ENCODE peak calls at places on chromosomes 5 and 9, in eight cellular contexts. V, K, S, R, E, I, T and D are unnamed samples.

GRCh38 chr9:2837915-2838314 is 6.0 kb downstream of the PUM3 start:
- DNase-seq in V (no peak), K (no peak), S (no peak), R (no peak), E (no peak), I (no peak), T (no peak), D (no peak)

GRCh38 chr9:120625222-120625621 is 45.3 kb upstream of the CDK5RAP2 start:
- DNase-seq in V (no peak), K (no peak), S (no peak), R (no peak), E (no peak), I (no peak), T (no peak), D (no peak)

GRCh38 chr5:141716009-141716408 is 34.0 kb upstream of the ARAP3 start:
- DNase-seq in V (no peak), K (peak), S (no peak), R (peak), E (no peak), I (no peak), T (no peak), D (no peak)

GRCh38 chr5:55231476-55232193 is 1.8 kb downstream of the CCNO start:
- DNase-seq in V (no peak), K (no peak), S (no peak), R (no peak), E (peak), I (no peak), T (no peak), D (no peak)

GRCh38 chr9:6247266-6247665 is 31.7 kb downstream of the IL33 start:
- DNase-seq in V (no peak), K (peak), S (no peak), R (peak), E (no peak), I (no peak), T (no peak), D (no peak)

GRCh38 chr9:131418143-131419028 is 24.5 kb downstream of the PRRC2B start:
- DNase-seq in V (peak), K (no peak), S (no peak), R (no peak), E (no peak), I (no peak), T (no peak), D (no peak)

GRCh38 chr5:157750320-157750719 is 6.8 kb downstream of the LSM11 start:
- DNase-seq in V (no peak), K (peak), S (no peak), R (peak), E (no peak), I (no peak), T (no peak), D (no peak)

GRCh38 chr5:32805966-32806626 is 95.0 kb downstream of the NPR3 start:
- DNase-seq in V (no peak), K (peak), S (no peak), R (peak), E (no peak), I (no peak), T (no peak), D (no peak)

GRCh38 chr5:72441094-72441723 is 66.0 kb downstream of the ZNF366 start:
- DNase-seq in V (no peak), K (no peak), S (no peak), R (no peak), E (no peak), I (no peak), T (no peak), D (no peak)

GRCh38 chr9:131282688-131283422 is 6.5 kb upstream of the FAM78A start:
- DNase-seq in V (peak), K (no peak), S (no peak), R (no peak), E (no peak), I (no peak), T (no peak), D (no peak)

GRCh38 chr5:95261369-95262175 is 23.3 kb downstream of the MCTP1 start:
- DNase-seq in V (no peak), K (peak), S (no peak), R (peak), E (no peak), I (no peak), T (no peak), D (no peak)

GRCh38 chr5:107104774-107105050 is 566.0 kb downstream of the EFNA5 start:
- DNase-seq in V (peak), K (peak), S (no peak), R (no peak), E (no peak), I (no peak), T (no peak), D (no peak)

GRCh38 chr5:31066655-31067328 is 126.7 kb upstream of the CDH6 start:
- DNase-seq in V (no peak), K (no peak), S (no peak), R (no peak), E (no peak), I (no peak), T (no peak), D (no peak)

GRCh38 chr5:98530224-98530623 is 243.2 kb upstream of the RGMB start:
- DNase-seq in V (no peak), K (no peak), S (no peak), R (no peak), E (no peak), I (no peak), T (no peak), D (no peak)

GRCh38 chr5:107468286-107468685 is 202.5 kb downstream of the EFNA5 start:
- DNase-seq in V (no peak), K (no peak), S (no peak), R (no peak), E (no peak), I (no peak), T (no peak), D (no peak)

GRCh38 chr9:93958121-93958874 is 3.1 kb upstream of the BARX1 start:
- DNase-seq in V (no peak), K (no peak), S (no peak), R (no peak), E (no peak), I (no peak), T (no peak), D (no peak)

GRCh38 chr5:97102010-97102470 is 40.4 kb downstream of the LIX1 start:
- DNase-seq in V (no peak), K (no peak), S (no peak), R (no peak), E (no peak), I (no peak), T (no peak), D (no peak)

GRCh38 chr9:137682431-137682991 is 63.7 kb downstream of the EHMT1 start:
- DNase-seq in V (no peak), K (no peak), S (peak), R (no peak), E (no peak), I (no peak), T (no peak), D (no peak)

GRCh38 chr9:121495976-121496375 is 3.7 kb downstream of the GGTA1 start:
- DNase-seq in V (no peak), K (no peak), S (no peak), R (no peak), E (no peak), I (no peak), T (no peak), D (no peak)

GRCh38 chr5:74767579-74767913 is 497 bp downstream of the NSA2 start:
- DNase-seq in V (no peak), K (peak), S (no peak), R (peak), E (no peak), I (no peak), T (no peak), D (no peak)

GRCh38 chr5:68872088-68872842 is 221.5 kb upstream of the SLC30A5 start:
- DNase-seq in V (no peak), K (no peak), S (no peak), R (no peak), E (no peak), I (no peak), T (no peak), D (no peak)

GRCh38 chr5:130323804-130324454 is 419.7 kb downstream of the CHSY3 start:
- DNase-seq in V (no peak), K (peak), S (no peak), R (peak), E (no peak), I (no peak), T (no peak), D (no peak)

GRCh38 chr9:72459308-72459707 is 62.1 kb upstream of the TMC1 start:
- DNase-seq in V (no peak), K (no peak), S (no peak), R (no peak), E (no peak), I (no peak), T (no peak), D (no peak)

GRCh38 chr5:181059297-181060230 is 19.5 kb downstream of the BTNL9 start:
- DNase-seq in V (no peak), K (no peak), S (no peak), R (no peak), E (no peak), I (no peak), T (no peak), D (no peak)

GRCh38 chr5:137629646-137630045 is 106.2 kb downstream of the KLHL3 start:
- DNase-seq in V (no peak), K (peak), S (no peak), R (peak), E (no peak), I (no peak), T (no peak), D (no peak)

GRCh38 chr5:10533218-10533617 is 30.7 kb upstream of the ANKRD33B start:
- DNase-seq in V (no peak), K (no peak), S (no peak), R (no peak), E (peak), I (no peak), T (no peak), D (no peak)

GRCh38 chr5:114450516-114450909 is 88.6 kb downstream of the KCNN2 start:
- DNase-seq in V (no peak), K (peak), S (no peak), R (no peak), E (no peak), I (no peak), T (no peak), D (no peak)

GRCh38 chr5:82799346-82800077 is 277.7 kb downstream of the TMEM167A start:
- DNase-seq in V (no peak), K (no peak), S (no peak), R (no peak), E (no peak), I (no peak), T (no peak), D (no peak)

GRCh38 chr9:136626740-136627642 is 35.7 kb upstream of the EGFL7 start:
- DNase-seq in V (no peak), K (no peak), S (no peak), R (no peak), E (peak), I (no peak), T (no peak), D (no peak)
- TF ChIP-seq CTCF in V (no peak), K (no peak), S (no peak), R (peak), E (no peak), I (no peak), T (no peak), D (peak)

GRCh38 chr9:17005085-17005484 is 129.8 kb upstream of the CNTLN start:
- DNase-seq in V (peak), K (peak), S (peak), R (no peak), E (peak), I (no peak), T (no peak), D (peak)

GRCh38 chr9:17003576-17004240 is 131.1 kb upstream of the CNTLN start:
- DNase-seq in V (no peak), K (peak), S (no peak), R (no peak), E (no peak), I (no peak), T (no peak), D (no peak)

GRCh38 chr9:17009071-17009470 is 125.8 kb upstream of the CNTLN start:
- DNase-seq in V (no peak), K (no peak), S (no peak), R (no peak), E (no peak), I (no peak), T (no peak), D (no peak)

GRCh38 chr9:17004500-17004899 is 130.3 kb upstream of the CNTLN start:
- DNase-seq in V (no peak), K (no peak), S (no peak), R (no peak), E (no peak), I (no peak), T (no peak), D (no peak)
- H3K27ac ChIP-seq in V (no peak), K (no peak), S (peak), R (no peak), E (no peak), I (no peak), T (no peak), D (no peak)

DNA sequence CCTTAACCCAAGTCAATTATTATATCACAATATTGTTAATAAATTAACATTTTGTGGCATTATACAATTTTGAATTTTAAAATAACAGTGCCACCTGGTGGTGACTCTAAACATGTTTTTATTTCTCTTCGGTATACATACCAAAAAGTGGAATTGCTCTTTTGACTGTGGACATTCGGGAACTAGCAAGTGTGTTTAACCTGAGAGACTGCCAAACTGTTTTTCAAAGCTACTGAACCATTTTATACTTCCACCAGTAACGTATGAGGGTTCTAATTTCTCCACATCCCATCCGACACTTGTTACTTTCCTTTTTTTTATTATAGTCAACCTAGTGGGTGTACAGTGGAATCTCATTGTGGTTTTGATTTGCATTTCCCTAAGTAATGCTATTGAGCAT is 18.3 kb upstream of the HSDL2 start:
- DNase-seq in V (no peak), K (peak), S (no peak), R (peak), E (no peak), I (no peak), T (no peak), D (no peak)
- TF ChIP-seq CTCF in V (peak), K (peak), S (peak), R (peak), E (peak), I (peak), T (peak), D (peak)

GRCh38 chr5:149572170-149572569 is 9.1 kb upstream of the ARHGEF37 start:
- DNase-seq in V (no peak), K (no peak), S (no peak), R (no peak), E (no peak), I (no peak), T (no peak), D (no peak)

GRCh38 chr5:149575131-149575530 is 6.2 kb upstream of the ARHGEF37 start:
- DNase-seq in V (no peak), K (no peak), S (no peak), R (no peak), E (no peak), I (no peak), T (no peak), D (no peak)

GRCh38 chr5:149567226-149567625 is 14.1 kb upstream of the ARHGEF37 start:
- DNase-seq in V (no peak), K (no peak), S (no peak), R (no peak), E (no peak), I (no peak), T (no peak), D (no peak)

GRCh38 chr5:149576021-149576420 is 5.3 kb upstream of the ARHGEF37 start:
- DNase-seq in V (no peak), K (no peak), S (no peak), R (no peak), E (no peak), I (no peak), T (no peak), D (no peak)

GRCh38 chr5:149572576-149573231 is 8.6 kb upstream of the ARHGEF37 start:
- DNase-seq in V (no peak), K (no peak), S (no peak), R (no peak), E (no peak), I (no peak), T (no peak), D (no peak)
- H3K27ac ChIP-seq in V (no peak), K (no peak), S (no peak), R (no peak), E (no peak), I (no peak), T (no peak), D (no peak)

GRCh38 chr5:78009937-78010527 is 233.9 kb upstream of the TBCA start:
- DNase-seq in V (no peak), K (no peak), S (no peak), R (no peak), E (no peak), I (no peak), T (no peak), D (no peak)
- TF ChIP-seq CTCF in V (no peak), K (no peak), S (peak), R (no peak), E (no peak), I (no peak), T (no peak), D (no peak)